ENCODE peak calls at places on chromosomes 7 and 10, in four cellular contexts. One of them, this sample, is unnamed.
A peak's percentile ranks its signal among the peaks of the same experiment; 100 is the strongest.

GRCh38 chr7:71886066-71886465 is 526.1 kb downstream of the CALN1 start:
- DNase-seq in aorta: no peak
- DNase-seq in iris pigment epithelial cell: no peak
- DNase-seq in foreskin fibroblast: no peak
- DNase-seq in this sample: no peak

GRCh38 chr10:43218951-43219837 is 47.7 kb downstream of the RASGEF1A start:
- DNase-seq in aorta: peak; percentile 65
- DNase-seq in foreskin fibroblast: no peak
- DNase-seq in iris pigment epithelial cell: no peak
- DNase-seq in this sample: no peak

GRCh38 chr7:150401424-150401790 is 22.3 kb downstream of the ZNF775 start:
- DNase-seq in foreskin fibroblast: no peak
- DNase-seq in aorta: no peak
- DNase-seq in iris pigment epithelial cell: no peak
- DNase-seq in this sample: no peak

GRCh38 chr7:140653319-140654108 is 12.9 kb upstream of the DENND2A start:
- DNase-seq in foreskin fibroblast: peak; percentile 89
- DNase-seq in aorta: peak; percentile 69
- DNase-seq in iris pigment epithelial cell: peak; percentile 63
- DNase-seq in this sample: peak; percentile 45

GRCh38 chr10:122018951-122019413 is 30.0 kb downstream of the TACC2 start:
- DNase-seq in iris pigment epithelial cell: no peak
- DNase-seq in foreskin fibroblast: no peak
- DNase-seq in aorta: no peak
- DNase-seq in this sample: no peak

GRCh38 chr7:11749629-11750028 is 82.4 kb downstream of the THSD7A start:
- DNase-seq in aorta: no peak
- DNase-seq in iris pigment epithelial cell: peak; percentile 11
- DNase-seq in foreskin fibroblast: no peak
- DNase-seq in this sample: no peak

GRCh38 chr7:99631311-99632109 is 14.8 kb downstream of the ZSCAN25 start:
- DNase-seq in iris pigment epithelial cell: peak; percentile 28
- DNase-seq in aorta: no peak
- DNase-seq in foreskin fibroblast: peak; percentile 75
- DNase-seq in this sample: no peak

GRCh38 chr10:123331438-123331837 is 177.2 kb downstream of the BUB3 start:
- DNase-seq in iris pigment epithelial cell: peak; percentile 7
- DNase-seq in aorta: no peak
- DNase-seq in foreskin fibroblast: no peak
- DNase-seq in this sample: no peak

GRCh38 chr10:131935260-131935659 is 34.5 kb downstream of the PPP2R2D start:
- DNase-seq in foreskin fibroblast: no peak
- DNase-seq in iris pigment epithelial cell: no peak
- DNase-seq in aorta: no peak
- DNase-seq in this sample: no peak

GRCh38 chr10:86162696-86163400 is 203.7 kb downstream of the GRID1 start:
- DNase-seq in iris pigment epithelial cell: no peak
- DNase-seq in aorta: peak; percentile 59
- DNase-seq in foreskin fibroblast: no peak
- DNase-seq in this sample: no peak

GRCh38 chr7:1777122-1777521 is 107.0 kb downstream of the ELFN1 start:
- DNase-seq in foreskin fibroblast: no peak
- DNase-seq in iris pigment epithelial cell: no peak
- DNase-seq in aorta: peak; percentile 0
- DNase-seq in this sample: no peak

GRCh38 chr7:25807212-25807611 is 344.8 kb upstream of the NFE2L3 start:
- DNase-seq in iris pigment epithelial cell: no peak
- DNase-seq in foreskin fibroblast: no peak
- DNase-seq in aorta: no peak
- DNase-seq in this sample: no peak

GRCh38 chr10:119303886-119304285 is 96.5 kb downstream of the GRK5 start:
- DNase-seq in foreskin fibroblast: no peak
- DNase-seq in aorta: no peak
- DNase-seq in iris pigment epithelial cell: no peak
- DNase-seq in this sample: no peak

GRCh38 chr10:86798636-86799035 is 42.2 kb downstream of the BMPR1A start:
- DNase-seq in iris pigment epithelial cell: peak; percentile 59
- DNase-seq in aorta: no peak
- DNase-seq in foreskin fibroblast: peak; percentile 32
- DNase-seq in this sample: peak; percentile 31

GRCh38 chr10:100562806-100563293 is 27.1 kb downstream of the HIF1AN start:
- DNase-seq in iris pigment epithelial cell: peak; percentile 58
- DNase-seq in aorta: no peak
- DNase-seq in foreskin fibroblast: peak; percentile 70
- DNase-seq in this sample: peak; percentile 70

GRCh38 chr7:28953628-28954027 is 4.5 kb downstream of the TRIL start:
- DNase-seq in aorta: no peak
- DNase-seq in foreskin fibroblast: peak; percentile 18
- DNase-seq in iris pigment epithelial cell: peak; percentile 43
- DNase-seq in this sample: peak; percentile 38

GRCh38 chr10:33388805-33389204 is 54.3 kb upstream of the NRP1 start:
- DNase-seq in foreskin fibroblast: peak; percentile 46
- DNase-seq in aorta: no peak
- DNase-seq in iris pigment epithelial cell: no peak
- DNase-seq in this sample: no peak

GRCh38 chr7:100476903-100477870 is 1.8 kb downstream of the TSC22D4 start:
- DNase-seq in foreskin fibroblast: peak; percentile 58
- DNase-seq in iris pigment epithelial cell: no peak
- DNase-seq in aorta: peak; percentile 81
- DNase-seq in this sample: no peak

GRCh38 chr7:128275651-128276050 is 34.6 kb downstream of the LEP start:
- DNase-seq in iris pigment epithelial cell: no peak
- DNase-seq in aorta: no peak
- DNase-seq in foreskin fibroblast: no peak
- DNase-seq in this sample: no peak

GRCh38 chr7:2687338-2687869 is 598 bp upstream of the AMZ1 start:
- DNase-seq in iris pigment epithelial cell: no peak
- DNase-seq in aorta: no peak
- DNase-seq in foreskin fibroblast: peak; percentile 86
- DNase-seq in this sample: peak; percentile 56

GRCh38 chr10:60456053-60456452 is 66.4 kb upstream of the ANK3 start:
- DNase-seq in foreskin fibroblast: peak; percentile 61
- DNase-seq in iris pigment epithelial cell: no peak
- DNase-seq in aorta: no peak
- DNase-seq in this sample: no peak

GRCh38 chr7:50266893-50267386 is 37.6 kb upstream of the IKZF1 start:
- DNase-seq in iris pigment epithelial cell: no peak
- DNase-seq in foreskin fibroblast: no peak
- DNase-seq in aorta: no peak
- DNase-seq in this sample: no peak

GRCh38 chr7:115662120-115662519 is 368.4 kb downstream of the TFEC start:
- DNase-seq in aorta: no peak
- DNase-seq in iris pigment epithelial cell: peak; percentile 62
- DNase-seq in foreskin fibroblast: peak; percentile 76
- DNase-seq in this sample: peak; percentile 75

GRCh38 chr7:99601656-99602310 is 3.7 kb downstream of the TMEM225B start:
- DNase-seq in foreskin fibroblast: no peak
- DNase-seq in aorta: no peak
- DNase-seq in iris pigment epithelial cell: no peak
- DNase-seq in this sample: no peak

GRCh38 chr10:99520804-99521473 is 11.8 kb upstream of the NKX2-3 start:
- DNase-seq in foreskin fibroblast: peak; percentile 9
- DNase-seq in iris pigment epithelial cell: no peak
- DNase-seq in aorta: no peak
- DNase-seq in this sample: no peak

GRCh38 chr7:129160161-129160911 is 15.8 kb downstream of the TSPAN33 start:
- DNase-seq in iris pigment epithelial cell: no peak
- DNase-seq in foreskin fibroblast: no peak
- DNase-seq in aorta: no peak
- DNase-seq in this sample: no peak

GRCh38 chr7:149188213-149188612 is 7.1 kb upstream of the ZNF282 start:
- DNase-seq in aorta: no peak
- DNase-seq in iris pigment epithelial cell: no peak
- DNase-seq in foreskin fibroblast: no peak
- DNase-seq in this sample: no peak

GRCh38 chr10:121819049-121819448 is 108.8 kb downstream of the ATE1 start:
- DNase-seq in iris pigment epithelial cell: peak; percentile 31
- DNase-seq in foreskin fibroblast: peak; percentile 3
- DNase-seq in aorta: no peak
- DNase-seq in this sample: no peak

GRCh38 chr7:149834601-149835000 is 3.6 kb upstream of the ZNF862 start:
- DNase-seq in foreskin fibroblast: no peak
- DNase-seq in aorta: no peak
- DNase-seq in iris pigment epithelial cell: no peak
- DNase-seq in this sample: no peak

GRCh38 chr10:22740180-22740579 is 25.8 kb upstream of the PIP4K2A start:
- DNase-seq in iris pigment epithelial cell: peak; percentile 44
- DNase-seq in aorta: no peak
- DNase-seq in foreskin fibroblast: peak; percentile 53
- DNase-seq in this sample: peak; percentile 50

GRCh38 chr10:13708256-13708990 is 121.7 kb downstream of the PRPF18 start:
- DNase-seq in iris pigment epithelial cell: no peak
- DNase-seq in foreskin fibroblast: peak; percentile 64
- DNase-seq in aorta: no peak
- DNase-seq in this sample: no peak

GRCh38 chr10:93495654-93496321 is 624 bp upstream of the CEP55 start:
- DNase-seq in iris pigment epithelial cell: no peak
- DNase-seq in aorta: no peak
- DNase-seq in foreskin fibroblast: peak; percentile 61
- DNase-seq in this sample: peak; percentile 32

GRCh38 chr7:140564643-140565042 is 76.0 kb downstream of the DENND2A start:
- DNase-seq in iris pigment epithelial cell: peak; percentile 28
- DNase-seq in aorta: no peak
- DNase-seq in foreskin fibroblast: peak; percentile 23
- DNase-seq in this sample: no peak

GRCh38 chr7:1100386-1100785 is 12.5 kb downstream of the GPER1 start:
- DNase-seq in aorta: no peak
- DNase-seq in foreskin fibroblast: no peak
- DNase-seq in iris pigment epithelial cell: no peak
- DNase-seq in this sample: no peak

GRCh38 chr7:47669178-47669878 is 87.4 kb upstream of the TNS3 start:
- DNase-seq in foreskin fibroblast: peak; percentile 98
- DNase-seq in aorta: peak; percentile 93
- DNase-seq in iris pigment epithelial cell: peak; percentile 97
- DNase-seq in this sample: peak; percentile 95